ENCODE peak calls at places on chromosomes 7 and 10, in four cellular contexts. X, D, Z and S are unnamed samples.
A peak's percentile ranks its signal among the peaks of the same experiment; 100 is the strongest.

GRCh38 chr7:71239517-71239916 is 107.6 kb downstream of the GALNT17 start:
- DNase-seq in D (peak; percentile 34), X (no peak), Z (no peak), S (no peak)

GRCh38 chr10:28179490-28180099 is 123.3 kb downstream of the MPP7 start:
- DNase-seq in Z (peak; percentile 49), X (peak; percentile 3), D (peak; percentile 9), S (no peak)

GRCh38 chr10:7397049-7397448 is 13.8 kb downstream of the SFMBT2 start:
- DNase-seq in X (no peak), Z (no peak), D (no peak), S (no peak)

GRCh38 chr10:103696411-103697145 is 158.8 kb downstream of the SH3PXD2A start:
- DNase-seq in Z (peak; percentile 98), D (peak; percentile 76), X (peak; percentile 74), S (peak; percentile 92)

GRCh38 chr10:128631801-128632241 is 505.6 kb upstream of the MKI67 start:
- DNase-seq in D (no peak), Z (peak; percentile 4), X (no peak), S (no peak)

GRCh38 chr7:124718032-124718766 is 47.4 kb downstream of the GPR37 start:
- DNase-seq in X (no peak), Z (no peak), D (no peak), S (no peak)

GRCh38 chr7:140390466-140391190 is 7.7 kb downstream of the SLC37A3 start:
- DNase-seq in X (peak; percentile 32), Z (no peak), D (no peak), S (no peak)

GRCh38 chr7:28155964-28156363 is 24.6 kb downstream of the JAZF1 start:
- DNase-seq in X (no peak), Z (peak; percentile 45), D (no peak), S (no peak)

GRCh38 chr7:150897502-150898474 is 45.5 kb downstream of the AOC1 start:
- DNase-seq in Z (no peak), X (peak; percentile 24), D (no peak), S (no peak)

GRCh38 chr10:52455095-52455494 is 141.0 kb downstream of the DKK1 start:
- DNase-seq in D (no peak), Z (no peak), X (no peak), S (no peak)

GRCh38 chr7:43716598-43716997 is 12.7 kb downstream of the COA1 start:
- DNase-seq in X (no peak), Z (no peak), D (no peak), S (no peak)

GRCh38 chr10:48609441-48609840 is 4.6 kb upstream of the ARHGAP22 start:
- DNase-seq in X (no peak), D (no peak), Z (no peak), S (no peak)

GRCh38 chr10:6838118-6838517 is 258.0 kb upstream of the PRKCQ start:
- DNase-seq in X (no peak), D (no peak), Z (no peak), S (no peak)

GRCh38 chr7:143287321-143287934 is 723 bp upstream of the CASP2 start:
- DNase-seq in Z (no peak), X (no peak), D (no peak), S (no peak)
- H3K4me3 ChIP-seq in Z (peak overlapping the region; percentile 87), X (peak overlapping the region; percentile 23), D (peak overlapping the region; percentile 22), S (peak overlapping the region; percentile 6)

DNA sequence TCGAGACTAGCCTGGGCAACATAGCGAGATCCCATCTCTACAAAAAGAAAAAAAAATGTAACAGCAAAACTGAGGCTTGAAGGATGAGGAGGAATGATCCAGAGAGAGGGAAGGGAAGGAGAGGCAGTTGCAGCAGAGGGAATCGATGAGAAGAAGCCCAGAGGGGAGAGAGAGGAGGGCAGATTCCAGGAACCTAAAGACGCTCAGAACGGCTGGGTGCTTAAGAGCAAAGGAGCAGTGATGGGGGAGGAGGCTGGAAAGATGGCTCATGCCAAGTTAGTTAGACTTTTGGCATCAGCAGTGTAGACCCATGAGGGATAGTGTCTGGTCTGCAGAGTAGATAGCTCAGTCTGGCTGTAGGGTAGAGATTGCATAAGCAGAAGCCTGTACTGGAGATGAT is 10.3 kb upstream of the MUC17 start:
- DNase-seq in D (no peak), X (no peak), Z (no peak), S (no peak)
- H3K4me3 ChIP-seq in D (no peak overlapping the region), X (no peak overlapping the region), Z (no peak overlapping the region), S (no peak overlapping the region)

GRCh38 chr10:62599161-62599560 is 205.4 kb upstream of the ADO start:
- DNase-seq in D (no peak), X (no peak), Z (no peak), S (no peak)

GRCh38 chr10:62594093-62594520 is 210.4 kb upstream of the ADO start:
- DNase-seq in D (peak; percentile 52), Z (peak; percentile 47), X (no peak), S (peak; percentile 81)

GRCh38 chr10:62597226-62597625 is 207.3 kb upstream of the ADO start:
- DNase-seq in Z (peak; percentile 54), D (no peak), X (no peak), S (no peak)
- H3K4me3 ChIP-seq in Z (no peak overlapping the region), D (no peak overlapping the region), X (no peak overlapping the region), S (no peak overlapping the region)

GRCh38 chr7:2403718-2404648 is 572 bp downstream of the CHST12 start:
- DNase-seq in Z (peak; percentile 9), X (no peak), D (peak; percentile 50), S (peak; percentile 74)

GRCh38 chr7:2403014-2403717 is at the start of gene CHST12:
- DNase-seq in Z (peak; percentile 88), X (peak; percentile 93), D (peak; percentile 95), S (peak; percentile 96)

GRCh38 chr7:2405201-2405600 is 1.8 kb downstream of the CHST12 start:
- DNase-seq in X (no peak), D (no peak), Z (no peak), S (no peak)

GRCh38 chr7:2404714-2405119 is 1.3 kb downstream of the CHST12 start:
- DNase-seq in D (no peak), Z (no peak), X (no peak), S (no peak)

DNA sequence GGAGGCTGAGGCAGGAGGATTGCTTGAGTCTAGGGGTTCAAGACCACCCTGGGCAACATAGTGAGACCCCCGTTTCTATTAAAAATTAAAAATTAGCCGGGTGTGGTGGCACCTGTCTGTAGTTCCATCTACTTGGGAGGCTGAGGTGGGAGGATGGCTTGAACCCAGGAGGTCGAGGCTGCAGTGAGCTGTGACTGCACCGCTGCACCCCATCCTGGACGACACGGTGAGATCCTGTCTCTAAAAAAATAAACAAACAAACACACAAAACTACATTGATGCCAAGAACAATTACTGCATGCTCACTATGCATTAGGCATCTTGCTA is 761 bp upstream of the CHST12 start:
- DNase-seq in Z (no peak), X (no peak), D (no peak), S (no peak)
- H3K4me3 ChIP-seq in Z (peak overlapping the region; percentile 68), X (peak overlapping the region; percentile 65), D (peak overlapping the region; percentile 89), S (peak overlapping the region; percentile 43)

GRCh38 chr7:128783143-128783799 is 7.7 kb upstream of the OPN1SW start:
- DNase-seq in Z (peak; percentile 90), D (peak; percentile 78), X (peak; percentile 65), S (peak; percentile 87)
- H3K4me3 ChIP-seq in Z (peak overlapping the region; percentile 40), D (no peak overlapping the region), X (no peak overlapping the region), S (no peak overlapping the region)

GRCh38 chr7:23467731-23468720 is 2.3 kb downstream of the IGF2BP3 start:
- DNase-seq in X (peak; percentile 64), D (no peak), Z (no peak), S (no peak)

GRCh38 chr7:23468721-23469149 is 1.6 kb downstream of the IGF2BP3 start:
- DNase-seq in Z (no peak), X (no peak), D (no peak), S (no peak)

GRCh38 chr7:23467281-23467680 is 3.0 kb downstream of the IGF2BP3 start:
- DNase-seq in Z (no peak), D (no peak), X (peak; percentile 19), S (no peak)

GRCh38 chr7:23458044-23458443 is 12.2 kb downstream of the IGF2BP3 start:
- DNase-seq in Z (no peak), X (no peak), D (no peak), S (no peak)

DNA sequence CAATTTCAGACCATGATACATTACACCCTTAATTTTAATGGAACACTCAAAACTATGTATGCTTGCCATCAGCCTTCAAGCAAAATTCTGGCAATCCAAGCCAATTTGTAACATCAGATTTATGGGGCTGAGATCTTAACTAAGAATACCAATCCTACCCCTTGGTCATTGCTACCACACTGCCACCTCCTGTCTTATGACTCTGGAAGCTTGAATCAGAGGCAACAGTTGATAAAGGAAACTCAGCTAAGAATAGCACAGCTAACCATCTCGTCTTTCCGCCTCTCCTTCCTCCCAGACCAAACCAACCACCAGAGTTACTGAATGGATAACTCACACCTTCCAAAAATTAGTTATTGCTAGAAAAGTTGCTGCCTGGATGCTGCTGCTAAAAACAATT is 7.4 kb downstream of the IGF2BP3 start:
- DNase-seq in D (no peak), X (no peak), Z (peak; percentile 63), S (no peak)
- H3K4me3 ChIP-seq in D (no peak overlapping the region), X (no peak overlapping the region), Z (no peak overlapping the region), S (no peak overlapping the region)